ENCODE peak calls at places on chromosomes 7 and 10, in four cellular contexts. D is WTC11, V is K562, G is HepG2. E is an unnamed sample.

GRCh38 chr7:101362334-101363195 is at the start of gene COL26A1:
- DNase-seq in D (peak), V (peak), G (no peak), E (peak)

GRCh38 chr7:514651-515598 is 4.7 kb downstream of the PDGFA start:
- DNase-seq in D (peak), V (peak), G (no peak), E (no peak)

GRCh38 chr7:44063894-44064651 is 1.3 kb downstream of the PGAM2 start:
- DNase-seq in D (peak), V (no peak), G (no peak), E (no peak)

GRCh38 chr7:131249483-131249882 is 78.2 kb upstream of the MKLN1 start:
- DNase-seq in D (no peak), V (no peak), G (no peak), E (no peak)

GRCh38 chr7:41448104-41448503 is 254.8 kb downstream of the INHBA start:
- DNase-seq in D (no peak), V (no peak), G (peak), E (no peak)

GRCh38 chr7:134029-134428 is 58.3 kb upstream of the FAM20C start:
- DNase-seq in D (no peak), V (no peak), G (no peak), E (no peak)

GRCh38 chr7:50978633-50979215 is 196.0 kb upstream of the GRB10 start:
- DNase-seq in D (no peak), V (no peak), G (peak), E (no peak)

GRCh38 chr7:44959956-44960640 is 18.7 kb downstream of the MYO1G start:
- DNase-seq in D (no peak), V (no peak), G (no peak), E (no peak)

GRCh38 chr7:111919690-111920179 is 286.5 kb downstream of the DOCK4 start:
- DNase-seq in D (no peak), V (no peak), G (peak), E (no peak)

GRCh38 chr10:52459097-52459496 is 145.0 kb downstream of the DKK1 start:
- DNase-seq in D (no peak), V (no peak), G (no peak), E (no peak)

GRCh38 chr10:127945335-127945734 is 38.4 kb downstream of the PTPRE start:
- DNase-seq in D (no peak), V (no peak), G (no peak), E (no peak)

GRCh38 chr7:44847920-44848634 is at the start of gene H2AZ2:
- DNase-seq in D (peak), V (peak), G (peak), E (peak)

GRCh38 chr10:63392224-63392623 is 73.6 kb downstream of the JMJD1C start:
- DNase-seq in D (no peak), V (no peak), G (no peak), E (no peak)

GRCh38 chr7:100483101-100483727 is 513 bp upstream of the NYAP1 start:
- DNase-seq in D (peak), V (peak), G (peak), E (peak)

GRCh38 chr7:5424689-5425506 is 1.3 kb upstream of the TNRC18 start:
- DNase-seq in D (no peak), V (no peak), G (peak), E (no peak)

GRCh38 chr7:100951888-100952560 is 2.7 kb downstream of the MUC3A start:
- DNase-seq in D (no peak), V (peak), G (no peak), E (no peak)

GRCh38 chr7:132740176-132740575 is 163.9 kb upstream of the PLXNA4 start:
- DNase-seq in D (no peak), V (no peak), G (no peak), E (no peak)

GRCh38 chr10:131949041-131949862 is 32.5 kb downstream of the BNIP3 start:
- DNase-seq in D (no peak), V (no peak), G (no peak), E (no peak)

GRCh38 chr7:158378978-158379377 is 208.6 kb downstream of the PTPRN2 start:
- DNase-seq in D (no peak), V (no peak), G (no peak), E (no peak)
- TF ChIP-seq ELF4 in D (no peak), V (no peak), G (no peak), E (no peak)

GRCh38 chr10:71302874-71303568 is 16.0 kb upstream of the SLC29A3 start:
- DNase-seq in D (no peak), V (peak), G (peak), E (peak)
- TF ChIP-seq ELF4 in D (no peak), V (no peak), G (no peak), E (no peak)

GRCh38 chr10:18540195-18540594 is 111.2 kb downstream of the NSUN6 start:
- DNase-seq in D (no peak), V (no peak), G (no peak), E (no peak)

GRCh38 chr10:18545626-18546025 is 105.8 kb downstream of the NSUN6 start:
- DNase-seq in D (no peak), V (no peak), G (no peak), E (no peak)

GRCh38 chr10:18539335-18539734 is 112.1 kb downstream of the NSUN6 start:
- DNase-seq in D (no peak), V (no peak), G (no peak), E (no peak)

GRCh38 chr10:18542832-18543231 is 108.6 kb downstream of the NSUN6 start:
- DNase-seq in D (no peak), V (no peak), G (peak), E (no peak)
- TF ChIP-seq ELF4 in D (no peak), V (no peak), G (no peak), E (no peak)

GRCh38 chr7:19215421-19215820 is 70.2 kb upstream of the FERD3L start:
- DNase-seq in D (no peak), V (no peak), G (no peak), E (no peak)
- TF ChIP-seq ELF4 in D (no peak), V (no peak), G (no peak), E (no peak)

DNA sequence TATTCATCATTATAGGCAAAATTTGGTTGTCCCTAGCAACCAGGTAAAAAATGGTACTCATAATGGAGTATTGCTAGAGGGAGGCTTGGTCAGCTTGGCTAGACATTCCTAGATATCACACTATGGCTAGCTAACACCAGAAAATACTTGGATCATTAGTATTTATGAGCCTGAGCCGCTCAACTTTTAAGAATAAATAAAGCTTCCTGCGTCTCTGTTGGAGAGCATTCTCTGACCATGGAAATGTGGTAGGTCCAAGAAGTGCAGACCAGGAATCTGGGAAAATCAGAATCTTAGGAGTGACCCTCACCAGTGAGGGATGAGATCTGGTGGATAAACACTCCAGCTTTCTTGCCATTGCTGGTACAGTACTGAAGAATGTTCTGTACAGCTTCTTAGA is 157.6 kb upstream of the AGR3 start:
- DNase-seq in D (no peak), V (no peak), G (no peak), E (no peak)
- TF ChIP-seq ELF4 in D (no peak), V (no peak), G (no peak), E (no peak)

GRCh38 chr10:50623299-50624153 is at the start of gene SGMS1:
- DNase-seq in D (peak), V (peak), G (peak), E (peak)
- TF ChIP-seq ELF4 in D (no peak), V (no peak), G (no peak), E (no peak)

GRCh38 chr10:8245131-8246117 is 190.9 kb downstream of the GATA3 start:
- DNase-seq in D (no peak), V (no peak), G (no peak), E (no peak)

GRCh38 chr10:8242295-8242872 is 187.9 kb downstream of the GATA3 start:
- DNase-seq in D (no peak), V (no peak), G (no peak), E (no peak)

GRCh38 chr10:8248868-8249267 is 194.4 kb downstream of the GATA3 start:
- DNase-seq in D (no peak), V (no peak), G (no peak), E (no peak)

GRCh38 chr10:8246548-8246947 is 192.1 kb downstream of the GATA3 start:
- DNase-seq in D (no peak), V (no peak), G (no peak), E (no peak)

GRCh38 chr10:8247191-8247590 is 192.7 kb downstream of the GATA3 start:
- DNase-seq in D (no peak), V (no peak), G (no peak), E (no peak)
- TF ChIP-seq ELF4 in D (no peak), V (no peak), G (no peak), E (no peak)

DNA sequence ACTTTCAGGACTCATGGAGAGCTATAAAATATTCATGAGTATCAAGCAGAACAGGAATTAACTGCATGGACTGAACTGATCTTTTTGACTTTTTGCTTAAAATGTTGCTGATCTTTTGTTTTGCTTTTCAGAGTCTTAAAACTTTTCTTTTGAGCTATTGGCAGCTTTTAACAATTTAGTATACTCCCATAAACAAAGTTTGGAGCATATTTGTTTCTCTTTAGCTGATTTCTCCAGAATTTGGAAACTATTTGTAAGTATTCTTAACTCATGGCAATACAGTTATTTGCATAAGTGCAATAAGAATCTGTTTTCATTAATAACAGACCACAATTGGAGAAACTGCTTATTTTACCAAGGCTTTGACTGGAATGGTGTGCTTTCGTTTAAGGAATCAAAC is 73.4 kb upstream of the C1GALT1 start:
- DNase-seq in D (no peak), V (no peak), G (no peak), E (no peak)
- TF ChIP-seq ELF4 in D (no peak), V (no peak), G (no peak), E (no peak)

GRCh38 chr10:75406158-75407065 is 4.8 kb upstream of the ZNF503 start:
- DNase-seq in D (no peak), V (no peak), G (no peak), E (no peak)

GRCh38 chr10:75404023-75404334 is 2.4 kb upstream of the ZNF503 start:
- DNase-seq in D (no peak), V (no peak), G (no peak), E (no peak)

GRCh38 chr10:75407296-75407715 is 5.7 kb upstream of the ZNF503 start:
- DNase-seq in D (peak), V (no peak), G (no peak), E (no peak)

GRCh38 chr10:75404335-75405200 is 3.0 kb upstream of the ZNF503 start:
- DNase-seq in D (peak), V (no peak), G (peak), E (no peak)

DNA sequence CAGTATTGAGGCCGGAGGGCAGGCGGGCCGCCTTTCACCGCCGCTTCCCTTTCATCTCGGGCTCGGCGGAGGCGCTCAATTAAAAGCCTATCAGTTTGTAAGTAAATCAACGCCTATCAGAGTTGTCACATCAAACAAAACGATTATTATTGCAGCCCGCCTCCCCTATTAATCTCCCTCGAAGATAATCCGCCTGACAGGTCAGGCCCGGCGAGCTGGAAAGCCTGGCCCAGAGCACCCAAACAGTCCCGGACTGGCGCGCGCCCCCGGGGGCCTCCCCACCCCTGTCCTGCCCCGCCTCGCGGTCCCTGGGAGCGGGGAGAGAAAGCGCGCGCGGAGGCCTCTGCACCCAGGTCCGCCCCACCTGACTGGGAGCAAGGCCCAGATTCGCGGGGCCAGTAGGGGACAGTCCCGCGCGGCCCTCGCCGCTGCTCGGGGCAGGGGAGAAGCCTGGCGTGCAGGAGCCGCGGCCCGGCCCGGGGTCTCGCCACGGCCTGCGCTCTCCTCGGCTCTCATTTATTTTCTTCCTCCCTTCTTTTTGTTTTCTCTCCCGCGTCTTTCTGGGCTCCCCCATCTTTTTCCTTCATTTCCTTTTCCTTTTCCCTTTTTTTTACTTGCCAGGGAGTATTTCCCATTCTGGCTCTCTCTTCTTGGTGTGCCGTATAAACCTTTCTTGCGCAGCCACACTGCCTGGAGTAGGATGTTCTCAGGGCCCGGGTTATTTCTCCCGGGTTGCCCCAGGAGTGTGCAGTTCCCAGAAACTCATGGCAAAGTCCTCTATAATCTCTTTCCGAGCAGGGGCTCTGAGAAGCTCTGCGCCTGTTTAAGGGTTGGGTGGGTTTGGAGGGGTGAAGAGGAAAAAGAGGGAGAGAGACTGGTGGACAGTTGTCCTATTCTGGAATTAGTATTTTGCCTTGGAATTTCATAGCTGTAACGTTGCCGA is 3.9 kb upstream of the ZNF503 start:
- DNase-seq in D (no peak), V (no peak), G (peak), E (no peak)
- TF ChIP-seq ELF4 in D (no peak), V (no peak), G (no peak), E (no peak)

GRCh38 chr7:98800996-98801395 is 68.8 kb downstream of the TMEM130 start:
- DNase-seq in D (no peak), V (no peak), G (no peak), E (no peak)
- TF ChIP-seq ELF4 in D (no peak), V (no peak), G (no peak), E (no peak)

E was measured in HEK293T.